ENCODE peak calls at places on chromosomes 16 and 17, in eight cellular contexts. One of them, this sample, is unnamed.

GRCh38 chr17:19021622-19022083 is 17.1 kb upstream of the FAM83G start:
- DNase-seq in NCI-H2081: no peak
- DNase-seq in fibroblast of lung: no peak
- DNase-seq in T-cell: no peak
- DNase-seq in activated CD8-positive, alpha-beta memory T cell treated with anti-CD3 and anti-CD28 coated beads for 24 hours: peak
- DNase-seq in astrocyte: no peak
- DNase-seq in EL: no peak
- DNase-seq in left colon: no peak
- DNase-seq in this sample: no peak

GRCh38 chr16:64305663-64306062 is 816.2 kb downstream of the CDH11 start:
- DNase-seq in NCI-H2081: no peak
- DNase-seq in fibroblast of lung: no peak
- DNase-seq in T-cell: no peak
- DNase-seq in activated CD8-positive, alpha-beta memory T cell treated with anti-CD3 and anti-CD28 coated beads for 24 hours: no peak
- DNase-seq in astrocyte: no peak
- DNase-seq in EL: no peak
- DNase-seq in left colon: no peak
- DNase-seq in this sample: no peak

GRCh38 chr17:16269658-16270057 is 52.6 kb downstream of the PIGL start:
- DNase-seq in NCI-H2081: no peak
- DNase-seq in fibroblast of lung: peak
- DNase-seq in T-cell: no peak
- DNase-seq in activated CD8-positive, alpha-beta memory T cell treated with anti-CD3 and anti-CD28 coated beads for 24 hours: no peak
- DNase-seq in astrocyte: peak
- DNase-seq in EL: peak
- DNase-seq in left colon: no peak
- DNase-seq in this sample: no peak

GRCh38 chr16:27511657-27512056 is 38.1 kb downstream of the GTF3C1 start:
- DNase-seq in NCI-H2081: no peak
- DNase-seq in fibroblast of lung: no peak
- DNase-seq in T-cell: no peak
- DNase-seq in activated CD8-positive, alpha-beta memory T cell treated with anti-CD3 and anti-CD28 coated beads for 24 hours: no peak
- DNase-seq in astrocyte: no peak
- DNase-seq in EL: no peak
- DNase-seq in left colon: no peak
- DNase-seq in this sample: no peak

GRCh38 chr17:69857412-69857835 is 217.6 kb upstream of the KCNJ16 start:
- DNase-seq in NCI-H2081: no peak
- DNase-seq in fibroblast of lung: peak
- DNase-seq in T-cell: no peak
- DNase-seq in activated CD8-positive, alpha-beta memory T cell treated with anti-CD3 and anti-CD28 coated beads for 24 hours: no peak
- DNase-seq in astrocyte: peak
- DNase-seq in EL: peak
- DNase-seq in left colon: no peak
- DNase-seq in this sample: no peak

GRCh38 chr16:31354394-31355291 is at the start of gene ITGAX:
- DNase-seq in NCI-H2081: no peak
- DNase-seq in fibroblast of lung: peak
- DNase-seq in T-cell: no peak
- DNase-seq in activated CD8-positive, alpha-beta memory T cell treated with anti-CD3 and anti-CD28 coated beads for 24 hours: peak
- DNase-seq in astrocyte: no peak
- DNase-seq in EL: peak
- DNase-seq in left colon: peak
- DNase-seq in this sample: no peak

GRCh38 chr17:16374129-16374528 is 6.8 kb upstream of the UBB start:
- DNase-seq in NCI-H2081: no peak
- DNase-seq in fibroblast of lung: peak
- DNase-seq in T-cell: no peak
- DNase-seq in activated CD8-positive, alpha-beta memory T cell treated with anti-CD3 and anti-CD28 coated beads for 24 hours: no peak
- DNase-seq in astrocyte: peak
- DNase-seq in EL: peak
- DNase-seq in left colon: peak
- DNase-seq in this sample: no peak

GRCh38 chr17:28549274-28550132 is 2.9 kb downstream of the UNC119 start:
- DNase-seq in NCI-H2081: no peak
- DNase-seq in fibroblast of lung: no peak
- DNase-seq in T-cell: no peak
- DNase-seq in activated CD8-positive, alpha-beta memory T cell treated with anti-CD3 and anti-CD28 coated beads for 24 hours: peak
- DNase-seq in astrocyte: no peak
- DNase-seq in EL: no peak
- DNase-seq in left colon: peak
- DNase-seq in this sample: peak

GRCh38 chr16:82031116-82032084 is 3.7 kb upstream of the HSD17B2 start:
- DNase-seq in NCI-H2081: no peak
- DNase-seq in fibroblast of lung: peak
- DNase-seq in T-cell: no peak
- DNase-seq in activated CD8-positive, alpha-beta memory T cell treated with anti-CD3 and anti-CD28 coated beads for 24 hours: no peak
- DNase-seq in astrocyte: peak
- DNase-seq in EL: peak
- DNase-seq in left colon: no peak
- DNase-seq in this sample: no peak

GRCh38 chr17:10265100-10265810 is 66.8 kb upstream of the GAS7 start:
- DNase-seq in NCI-H2081: no peak
- DNase-seq in fibroblast of lung: peak
- DNase-seq in T-cell: no peak
- DNase-seq in activated CD8-positive, alpha-beta memory T cell treated with anti-CD3 and anti-CD28 coated beads for 24 hours: no peak
- DNase-seq in astrocyte: no peak
- DNase-seq in EL: peak
- DNase-seq in left colon: no peak
- DNase-seq in this sample: no peak

GRCh38 chr16:54361813-54362212 is 75.2 kb upstream of the IRX3 start:
- DNase-seq in NCI-H2081: no peak
- DNase-seq in fibroblast of lung: no peak
- DNase-seq in T-cell: no peak
- DNase-seq in activated CD8-positive, alpha-beta memory T cell treated with anti-CD3 and anti-CD28 coated beads for 24 hours: no peak
- DNase-seq in astrocyte: no peak
- DNase-seq in EL: no peak
- DNase-seq in left colon: no peak
- DNase-seq in this sample: no peak

GRCh38 chr17:56785396-56785795 is 48.3 kb downstream of the C17orf67 start:
- DNase-seq in NCI-H2081: no peak
- DNase-seq in fibroblast of lung: peak
- DNase-seq in T-cell: no peak
- DNase-seq in activated CD8-positive, alpha-beta memory T cell treated with anti-CD3 and anti-CD28 coated beads for 24 hours: no peak
- DNase-seq in astrocyte: peak
- DNase-seq in EL: peak
- DNase-seq in left colon: no peak
- DNase-seq in this sample: no peak

GRCh38 chr16:11576427-11577289 is 10.1 kb downstream of the LITAF start:
- DNase-seq in NCI-H2081: no peak
- DNase-seq in fibroblast of lung: no peak
- DNase-seq in T-cell: no peak
- DNase-seq in activated CD8-positive, alpha-beta memory T cell treated with anti-CD3 and anti-CD28 coated beads for 24 hours: no peak
- DNase-seq in astrocyte: no peak
- DNase-seq in EL: no peak
- DNase-seq in left colon: no peak
- DNase-seq in this sample: peak

GRCh38 chr16:54923055-54923473 is 7.6 kb upstream of the IRX5 start:
- DNase-seq in NCI-H2081: no peak
- DNase-seq in fibroblast of lung: peak
- DNase-seq in T-cell: no peak
- DNase-seq in activated CD8-positive, alpha-beta memory T cell treated with anti-CD3 and anti-CD28 coated beads for 24 hours: no peak
- DNase-seq in astrocyte: no peak
- DNase-seq in EL: no peak
- DNase-seq in left colon: no peak
- DNase-seq in this sample: no peak

GRCh38 chr17:6868579-6868978 is 37.0 kb upstream of the TEKT1 start:
- DNase-seq in NCI-H2081: no peak
- DNase-seq in fibroblast of lung: peak
- DNase-seq in T-cell: no peak
- DNase-seq in activated CD8-positive, alpha-beta memory T cell treated with anti-CD3 and anti-CD28 coated beads for 24 hours: no peak
- DNase-seq in astrocyte: peak
- DNase-seq in EL: no peak
- DNase-seq in left colon: no peak
- DNase-seq in this sample: no peak

GRCh38 chr17:42517516-42517915 is 18.5 kb upstream of the NAGLU start:
- DNase-seq in NCI-H2081: peak
- DNase-seq in fibroblast of lung: peak
- DNase-seq in T-cell: peak
- DNase-seq in activated CD8-positive, alpha-beta memory T cell treated with anti-CD3 and anti-CD28 coated beads for 24 hours: peak
- DNase-seq in astrocyte: peak
- DNase-seq in EL: peak
- DNase-seq in left colon: peak
- DNase-seq in this sample: peak

GRCh38 chr17:74453665-74454196 is 12.7 kb upstream of the CD300A start:
- DNase-seq in NCI-H2081: peak
- DNase-seq in fibroblast of lung: no peak
- DNase-seq in T-cell: no peak
- DNase-seq in activated CD8-positive, alpha-beta memory T cell treated with anti-CD3 and anti-CD28 coated beads for 24 hours: no peak
- DNase-seq in astrocyte: no peak
- DNase-seq in EL: peak
- DNase-seq in left colon: peak
- DNase-seq in this sample: no peak

GRCh38 chr16:75250809-75251279 is 580 bp downstream of the BCAR1 start:
- DNase-seq in NCI-H2081: no peak
- DNase-seq in fibroblast of lung: no peak
- DNase-seq in T-cell: no peak
- DNase-seq in activated CD8-positive, alpha-beta memory T cell treated with anti-CD3 and anti-CD28 coated beads for 24 hours: no peak
- DNase-seq in astrocyte: no peak
- DNase-seq in EL: no peak
- DNase-seq in left colon: peak
- DNase-seq in this sample: no peak

GRCh38 chr16:22386976-22387375 is 12.6 kb upstream of the CDR2 start:
- DNase-seq in NCI-H2081: no peak
- DNase-seq in fibroblast of lung: peak
- DNase-seq in T-cell: no peak
- DNase-seq in activated CD8-positive, alpha-beta memory T cell treated with anti-CD3 and anti-CD28 coated beads for 24 hours: no peak
- DNase-seq in astrocyte: peak
- DNase-seq in EL: peak
- DNase-seq in left colon: no peak
- DNase-seq in this sample: no peak

GRCh38 chr17:20927586-20927985 is 115.2 kb downstream of the USP22 start:
- DNase-seq in NCI-H2081: no peak
- DNase-seq in fibroblast of lung: peak
- DNase-seq in T-cell: no peak
- DNase-seq in activated CD8-positive, alpha-beta memory T cell treated with anti-CD3 and anti-CD28 coated beads for 24 hours: no peak
- DNase-seq in astrocyte: no peak
- DNase-seq in EL: no peak
- DNase-seq in left colon: no peak
- DNase-seq in this sample: no peak

GRCh38 chr17:4721203-4722135 is 9.8 kb upstream of the MED11 start:
- DNase-seq in NCI-H2081: no peak
- DNase-seq in fibroblast of lung: peak
- DNase-seq in T-cell: no peak
- DNase-seq in activated CD8-positive, alpha-beta memory T cell treated with anti-CD3 and anti-CD28 coated beads for 24 hours: no peak
- DNase-seq in astrocyte: peak
- DNase-seq in EL: peak
- DNase-seq in left colon: peak
- DNase-seq in this sample: no peak

GRCh38 chr16:75062135-75062943 is 54.2 kb downstream of the LDHD start:
- DNase-seq in NCI-H2081: no peak
- DNase-seq in fibroblast of lung: peak
- DNase-seq in T-cell: no peak
- DNase-seq in activated CD8-positive, alpha-beta memory T cell treated with anti-CD3 and anti-CD28 coated beads for 24 hours: no peak
- DNase-seq in astrocyte: peak
- DNase-seq in EL: no peak
- DNase-seq in left colon: no peak
- DNase-seq in this sample: no peak

GRCh38 chr17:72775237-72775636 is 317.3 kb downstream of the SLC39A11 start:
- DNase-seq in NCI-H2081: no peak
- DNase-seq in fibroblast of lung: no peak
- DNase-seq in T-cell: no peak
- DNase-seq in activated CD8-positive, alpha-beta memory T cell treated with anti-CD3 and anti-CD28 coated beads for 24 hours: no peak
- DNase-seq in astrocyte: no peak
- DNase-seq in EL: no peak
- DNase-seq in left colon: no peak
- DNase-seq in this sample: no peak

GRCh38 chr16:56262879-56263245 is 71.6 kb downstream of the GNAO1 start:
- DNase-seq in NCI-H2081: no peak
- DNase-seq in fibroblast of lung: no peak
- DNase-seq in T-cell: no peak
- DNase-seq in activated CD8-positive, alpha-beta memory T cell treated with anti-CD3 and anti-CD28 coated beads for 24 hours: no peak
- DNase-seq in astrocyte: no peak
- DNase-seq in EL: no peak
- DNase-seq in left colon: no peak
- DNase-seq in this sample: no peak

GRCh38 chr16:10858203-10858602 is 18.8 kb upstream of the CIITA start:
- DNase-seq in NCI-H2081: no peak
- DNase-seq in fibroblast of lung: no peak
- DNase-seq in T-cell: no peak
- DNase-seq in activated CD8-positive, alpha-beta memory T cell treated with anti-CD3 and anti-CD28 coated beads for 24 hours: no peak
- DNase-seq in astrocyte: no peak
- DNase-seq in EL: no peak
- DNase-seq in left colon: no peak
- DNase-seq in this sample: no peak

GRCh38 chr16:50988441-50988840 is 162.6 kb downstream of the SALL1 start:
- DNase-seq in NCI-H2081: no peak
- DNase-seq in fibroblast of lung: no peak
- DNase-seq in T-cell: no peak
- DNase-seq in activated CD8-positive, alpha-beta memory T cell treated with anti-CD3 and anti-CD28 coated beads for 24 hours: no peak
- DNase-seq in astrocyte: no peak
- DNase-seq in EL: no peak
- DNase-seq in left colon: no peak
- DNase-seq in this sample: no peak

GRCh38 chr16:55051571-55051970 is 120.9 kb downstream of the IRX5 start:
- DNase-seq in NCI-H2081: no peak
- DNase-seq in fibroblast of lung: no peak
- DNase-seq in T-cell: no peak
- DNase-seq in activated CD8-positive, alpha-beta memory T cell treated with anti-CD3 and anti-CD28 coated beads for 24 hours: no peak
- DNase-seq in astrocyte: no peak
- DNase-seq in EL: no peak
- DNase-seq in left colon: no peak
- DNase-seq in this sample: no peak

GRCh38 chr17:80877095-80877828 is 114.4 kb upstream of the CHMP6 start:
- DNase-seq in NCI-H2081: peak
- DNase-seq in fibroblast of lung: no peak
- DNase-seq in T-cell: no peak
- DNase-seq in activated CD8-positive, alpha-beta memory T cell treated with anti-CD3 and anti-CD28 coated beads for 24 hours: peak
- DNase-seq in astrocyte: no peak
- DNase-seq in EL: no peak
- DNase-seq in left colon: peak
- DNase-seq in this sample: peak

GRCh38 chr17:16925461-16926060 is 46.4 kb downstream of the TNFRSF13B start:
- DNase-seq in NCI-H2081: no peak
- DNase-seq in fibroblast of lung: no peak
- DNase-seq in T-cell: no peak
- DNase-seq in activated CD8-positive, alpha-beta memory T cell treated with anti-CD3 and anti-CD28 coated beads for 24 hours: no peak
- DNase-seq in astrocyte: no peak
- DNase-seq in EL: no peak
- DNase-seq in left colon: peak
- DNase-seq in this sample: no peak

GRCh38 chr16:81451753-81452680 is 7.4 kb downstream of the CMIP start:
- DNase-seq in NCI-H2081: no peak
- DNase-seq in fibroblast of lung: no peak
- DNase-seq in T-cell: no peak
- DNase-seq in activated CD8-positive, alpha-beta memory T cell treated with anti-CD3 and anti-CD28 coated beads for 24 hours: peak
- DNase-seq in astrocyte: no peak
- DNase-seq in EL: no peak
- DNase-seq in left colon: peak
- DNase-seq in this sample: no peak

GRCh38 chr17:74856113-74856512 is 3.6 kb downstream of the GRIN2C start:
- DNase-seq in NCI-H2081: no peak
- DNase-seq in fibroblast of lung: no peak
- DNase-seq in T-cell: no peak
- DNase-seq in activated CD8-positive, alpha-beta memory T cell treated with anti-CD3 and anti-CD28 coated beads for 24 hours: no peak
- DNase-seq in astrocyte: no peak
- DNase-seq in EL: no peak
- DNase-seq in left colon: no peak
- DNase-seq in this sample: no peak

GRCh38 chr17:29664743-29665479 is 42.2 kb upstream of the CORO6 start:
- DNase-seq in NCI-H2081: no peak
- DNase-seq in fibroblast of lung: peak
- DNase-seq in T-cell: no peak
- DNase-seq in activated CD8-positive, alpha-beta memory T cell treated with anti-CD3 and anti-CD28 coated beads for 24 hours: no peak
- DNase-seq in astrocyte: peak
- DNase-seq in EL: peak
- DNase-seq in left colon: no peak
- DNase-seq in this sample: no peak

GRCh38 chr17:44002141-44002848 is 2.1 kb upstream of the NAGS start:
- DNase-seq in NCI-H2081: no peak
- DNase-seq in fibroblast of lung: peak
- DNase-seq in T-cell: no peak
- DNase-seq in activated CD8-positive, alpha-beta memory T cell treated with anti-CD3 and anti-CD28 coated beads for 24 hours: no peak
- DNase-seq in astrocyte: peak
- DNase-seq in EL: peak
- DNase-seq in left colon: no peak
- DNase-seq in this sample: no peak

GRCh38 chr17:64276961-64277505 is 14.0 kb upstream of the TEX2 start:
- DNase-seq in NCI-H2081: no peak
- DNase-seq in fibroblast of lung: no peak
- DNase-seq in T-cell: no peak
- DNase-seq in activated CD8-positive, alpha-beta memory T cell treated with anti-CD3 and anti-CD28 coated beads for 24 hours: no peak
- DNase-seq in astrocyte: no peak
- DNase-seq in EL: no peak
- DNase-seq in left colon: no peak
- DNase-seq in this sample: no peak

This sample was measured in naive B cell.